ENCODE peak calls at places on chromosomes 12 and 14, in ten cellular contexts. R is T1000; I is MCF 10A; P is activated naive CD4-positive, alpha-beta T cell treated with anti-CD3 and anti-CD28 coated beads, Interleukin-2, amount 10 ng/mL, durations not matched to agents 7 days and 5 days; B is GM23248; Y is stimulated activated CD4-positive, alpha-beta T cell treated with anti-CD3 and anti-CD28 coated beads, Interleukin-4, amount 100 ng/mL, for 4 hours; O is SW 1271; A is activated T-helper 1 cell treated with anti-CD3 and anti-CD28 coated beads, Interleukin-12 subunit alpha, Interleukin-12 subunit beta, Interleukin-2, Interleukin-4 antibody, amounts not matched to agents 30 ng/mL and 10 ng/mL and 1 ng/mL, durations not matched to agents 14 hours and 24 hours and 36 hours; K is hypothalamus; U is transverse colon. Q is an unnamed sample.

GRCh38 chr14:29637406-29637805 is 290.2 kb downstream of the PRKD1 start:
- DNase-seq in R (no peak), I (peak; percentile 74), P (no peak), B (peak; percentile 42), Y (no peak), O (no peak), A (no peak), K (peak; percentile 2), U (no peak), Q (peak; percentile 43)

GRCh38 chr12:124207049-124207448 is 87.8 kb upstream of the RFLNA start:
- DNase-seq in R (no peak), I (no peak), P (no peak), B (no peak), Y (no peak), O (no peak), A (no peak), K (no peak), U (no peak), Q (no peak)

GRCh38 chr12:68344126-68344525 is 12.0 kb upstream of the MDM1 start:
- DNase-seq in R (no peak), I (no peak), P (no peak), B (no peak), Y (no peak), O (no peak), A (no peak), K (no peak), U (no peak), Q (no peak)

GRCh38 chr12:25689996-25690501 is 137.0 kb upstream of the LMNTD1 start:
- DNase-seq in R (peak; percentile 43), I (peak; percentile 82), P (no peak), B (peak; percentile 24), Y (no peak), O (no peak), A (no peak), K (no peak), U (peak; percentile 39), Q (no peak)

GRCh38 chr14:87712386-87713113 is 280.4 kb downstream of the GALC start:
- DNase-seq in R (no peak), I (no peak), P (no peak), B (no peak), Y (no peak), O (no peak), A (no peak), K (no peak), U (no peak), Q (no peak)

GRCh38 chr12:130601327-130601726 is 114.8 kb downstream of the RIMBP2 start:
- DNase-seq in R (no peak), I (no peak), P (no peak), B (no peak), Y (no peak), O (no peak), A (no peak), K (no peak), U (no peak), Q (no peak)

GRCh38 chr12:25386823-25387134 is 136.1 kb upstream of the KRAS start:
- DNase-seq in R (no peak), I (no peak), P (no peak), B (no peak), Y (no peak), O (no peak), A (no peak), K (no peak), U (peak; percentile 25), Q (no peak)

GRCh38 chr12:401235-402126 is at the start of gene CCDC77:
- DNase-seq in R (no peak), I (peak; percentile 95), P (peak; percentile 94), B (peak; percentile 96), Y (peak; percentile 91), O (no peak), A (peak; percentile 93), K (no peak), U (peak; percentile 93), Q (peak; percentile 93)

GRCh38 chr12:94795520-94795919 is 145.2 kb upstream of the TMCC3 start:
- DNase-seq in R (peak; percentile 53), I (peak; percentile 65), P (no peak), B (peak; percentile 63), Y (no peak), O (peak; percentile 26), A (no peak), K (no peak), U (no peak), Q (no peak)

GRCh38 chr12:131124487-131125280 is 171.0 kb downstream of the ADGRD1 start:
- DNase-seq in R (no peak), I (no peak), P (no peak), B (no peak), Y (no peak), O (no peak), A (no peak), K (no peak), U (no peak), Q (no peak)

GRCh38 chr12:132708150-132708549 is 2.5 kb upstream of the PGAM5 start:
- DNase-seq in R (no peak), I (no peak), P (no peak), B (no peak), Y (no peak), O (no peak), A (no peak), K (no peak), U (no peak), Q (no peak)

GRCh38 chr14:104196461-104197180 is 58.2 kb downstream of the KIF26A start:
- DNase-seq in R (no peak), I (no peak), P (no peak), B (no peak), Y (no peak), O (no peak), A (no peak), K (no peak), U (no peak), Q (no peak)

GRCh38 chr12:131628341-131628740 is 82.5 kb upstream of the SFSWAP start:
- DNase-seq in R (no peak), I (no peak), P (no peak), B (no peak), Y (no peak), O (no peak), A (no peak), K (no peak), U (no peak), Q (no peak)

GRCh38 chr14:67313153-67313552 is 46.5 kb downstream of the ATP6V1D start:
- DNase-seq in R (no peak), I (no peak), P (no peak), B (no peak), Y (no peak), O (no peak), A (no peak), K (no peak), U (no peak), Q (no peak)

GRCh38 chr14:99899578-99900178 is 106.5 kb downstream of the EML1 start:
- DNase-seq in R (no peak), I (peak; percentile 31), P (no peak), B (peak; percentile 47), Y (no peak), O (no peak), A (no peak), K (no peak), U (no peak), Q (no peak)

GRCh38 chr14:73221945-73222344 is 15.4 kb upstream of the PAPLN start:
- DNase-seq in R (no peak), I (no peak), P (no peak), B (peak; percentile 84), Y (no peak), O (no peak), A (no peak), K (no peak), U (no peak), Q (no peak)

GRCh38 chr12:65672441-65672840 is 151.8 kb upstream of the HMGA2 start:
- DNase-seq in R (no peak), I (peak; percentile 60), P (no peak), B (no peak), Y (no peak), O (no peak), A (no peak), K (no peak), U (no peak), Q (no peak)

GRCh38 chr12:14927267-14927666 is 11.1 kb downstream of the ERP27 start:
- DNase-seq in R (no peak), I (no peak), P (no peak), B (no peak), Y (no peak), O (no peak), A (no peak), K (no peak), U (no peak), Q (no peak)

Q was measured in dorsolateral prefrontal cortex.